ENCODE peak calls at places on chromosomes 2 and 18, in six cellular contexts. H is HepG2; L is WERI-Rb-1; N is CD4-positive, alpha-beta T cell; T is HFF-Myc; O is endothelial cell. R is an unnamed sample.

GRCh38 chr2:67503066-67503795 is 106.1 kb downstream of the ETAA1 start:
- DNase-seq in H (no peak), L (no peak), N (no peak), T (peak), O (no peak), R (peak)

GRCh38 chr18:5294113-5294617 is 1.4 kb downstream of the ZBTB14 start:
- DNase-seq in H (no peak), L (peak), N (peak), T (no peak), O (peak), R (no peak)

GRCh38 chr18:48815581-48816324 is 135.0 kb downstream of the SMAD7 start:
- DNase-seq in H (no peak), L (peak), N (no peak), T (no peak), O (no peak), R (peak)

GRCh38 chr2:60515751-60516226 is 37.7 kb downstream of the BCL11A start:
- DNase-seq in H (no peak), L (peak), N (no peak), T (peak), O (no peak), R (peak)

GRCh38 chr18:57843403-57843802 is 40.3 kb upstream of the ATP8B1 start:
- DNase-seq in H (no peak), L (no peak), N (no peak), T (no peak), O (no peak), R (no peak)

GRCh38 chr2:122528958-122529670 is 773.7 kb downstream of the TSN start:
- DNase-seq in H (no peak), L (no peak), N (no peak), T (no peak), O (no peak), R (no peak)

GRCh38 chr2:8984152-8984551 is 19.3 kb downstream of the MBOAT2 start:
- DNase-seq in H (no peak), L (no peak), N (no peak), T (no peak), O (no peak), R (no peak)

GRCh38 chr2:233974530-233975071 is 57.4 kb downstream of the TRPM8 start:
- DNase-seq in H (peak), L (no peak), N (no peak), T (peak), O (no peak), R (peak)

GRCh38 chr2:212595036-212595654 is 56.5 kb upstream of the ERBB4 start:
- DNase-seq in H (peak), L (no peak), N (no peak), T (no peak), O (no peak), R (peak)

GRCh38 chr2:237280235-237280634 is 133.7 kb downstream of the COL6A3 start:
- DNase-seq in H (no peak), L (no peak), N (no peak), T (peak), O (no peak), R (peak)

GRCh38 chr2:20198001-20198400 is 26.9 kb downstream of the SDC1 start:
- DNase-seq in H (no peak), L (no peak), N (no peak), T (no peak), O (no peak), R (no peak)

GRCh38 chr2:20198796-20199361 is 26.1 kb downstream of the SDC1 start:
- DNase-seq in H (no peak), L (no peak), N (no peak), T (no peak), O (no peak), R (no peak)

GRCh38 chr2:20200697-20201555 is 24.0 kb downstream of the SDC1 start:
- DNase-seq in H (no peak), L (no peak), N (no peak), T (no peak), O (no peak), R (no peak)

GRCh38 chr2:20201671-20202070 is 23.3 kb downstream of the SDC1 start:
- DNase-seq in H (no peak), L (no peak), N (no peak), T (no peak), O (no peak), R (no peak)

GRCh38 chr2:20199381-20200270 is 25.3 kb downstream of the SDC1 start:
- DNase-seq in H (no peak), L (no peak), N (no peak), T (no peak), O (no peak), R (no peak)
- TF ChIP-seq CTCF in H (no peak), L (no peak), N (no peak), T (no peak), O (no peak), R (no peak)

GRCh38 chr2:222611684-222612083 is 44.2 kb downstream of the FARSB start:
- DNase-seq in H (no peak), L (no peak), N (no peak), T (no peak), O (no peak), R (no peak)

GRCh38 chr2:222613715-222614331 is 42.1 kb downstream of the FARSB start:
- DNase-seq in H (peak), L (peak), N (no peak), T (peak), O (peak), R (peak)

GRCh38 chr2:222608081-222608480 is 47.8 kb downstream of the FARSB start:
- DNase-seq in H (no peak), L (no peak), N (no peak), T (no peak), O (no peak), R (no peak)

GRCh38 chr2:222609391-222609790 is 46.5 kb downstream of the FARSB start:
- DNase-seq in H (no peak), L (no peak), N (no peak), T (no peak), O (no peak), R (peak)

DNA sequence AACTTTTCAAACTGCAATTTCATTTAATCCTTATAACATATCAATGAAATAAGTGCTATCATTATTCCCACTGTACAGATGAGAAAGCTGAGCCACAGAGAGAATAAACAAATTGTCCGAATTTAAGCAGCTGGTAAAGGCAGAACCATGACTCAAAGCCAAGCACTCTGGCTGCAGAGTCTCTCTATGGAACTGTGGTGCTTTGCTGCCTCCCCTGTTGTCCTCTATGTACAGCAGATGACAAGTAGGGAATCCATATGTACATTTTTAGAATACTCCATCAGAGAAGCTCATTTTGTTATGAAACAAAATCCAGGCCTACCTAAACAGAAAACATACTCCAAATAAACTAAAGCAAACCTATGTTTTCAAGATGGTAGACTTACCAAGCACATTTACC is 45.1 kb downstream of the FARSB start:
- DNase-seq in H (no peak), L (no peak), N (no peak), T (peak), O (no peak), R (peak)
- TF ChIP-seq CTCF in H (peak), L (peak), N (no peak), T (no peak), O (no peak), R (no peak)

GRCh38 chr18:26771524-26771923 is 94.0 kb downstream of the AQP4 start:
- DNase-seq in H (peak), L (peak), N (no peak), T (no peak), O (peak), R (no peak)
- TF ChIP-seq CTCF in H (peak), L (peak), N (no peak), T (peak), O (peak), R (no peak)

GRCh38 chr2:35168351-35168750 is 1187.2 kb upstream of the CRIM1 start:
- DNase-seq in H (no peak), L (no peak), N (no peak), T (no peak), O (no peak), R (no peak)
- TF ChIP-seq CTCF in H (no peak), L (no peak), N (no peak), T (no peak), O (peak), R (no peak)

DNA sequence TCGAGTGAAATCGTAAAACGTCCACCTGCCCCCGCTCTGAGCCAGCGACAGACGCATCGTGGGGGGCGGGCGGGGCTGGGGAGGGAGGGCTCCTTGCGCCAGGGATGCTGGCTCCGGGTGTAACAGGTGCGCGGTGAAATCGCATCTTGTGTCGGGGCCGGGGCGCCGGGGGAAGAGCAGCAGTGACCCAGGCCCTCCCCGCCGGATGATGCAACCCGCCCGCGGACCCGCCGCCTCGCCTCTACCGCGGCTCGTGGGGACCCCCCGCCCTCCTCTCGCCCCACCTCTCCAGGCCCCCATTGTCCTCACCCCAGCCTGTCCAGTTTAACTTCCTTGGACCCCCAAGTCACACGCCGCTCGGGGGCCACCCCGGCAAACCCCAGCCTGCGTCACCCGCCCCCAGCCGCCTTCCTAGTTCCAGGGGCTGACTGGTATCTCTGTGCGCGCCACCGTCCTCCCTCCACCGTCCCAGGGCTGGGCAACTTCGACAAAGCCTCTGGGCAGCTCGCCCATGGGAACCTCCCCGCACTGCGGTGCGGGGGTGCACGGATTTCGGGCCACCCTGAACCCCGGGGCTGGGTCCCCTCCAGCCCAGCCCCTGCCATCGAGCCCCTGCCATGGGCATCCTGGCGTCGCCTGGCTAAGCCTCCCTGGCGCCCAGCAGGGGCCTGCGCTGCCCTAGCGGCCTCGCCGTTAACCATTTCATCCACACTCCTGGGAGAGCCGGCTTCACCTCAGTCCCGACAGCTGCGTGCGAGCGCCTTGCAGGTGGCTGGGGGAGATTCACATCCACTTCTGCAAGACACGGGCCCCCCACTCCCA is 799 bp upstream of the KIF1A start:
- DNase-seq in H (no peak), L (peak), N (no peak), T (no peak), O (peak), R (no peak)
- TF ChIP-seq CTCF in H (no peak), L (no peak), N (no peak), T (no peak), O (no peak), R (no peak)

GRCh38 chr2:120885311-120885710 is 149.6 kb downstream of the GLI2 start:
- DNase-seq in H (no peak), L (no peak), N (no peak), T (no peak), O (no peak), R (no peak)
- TF ChIP-seq CTCF in H (no peak), L (peak), N (no peak), T (no peak), O (no peak), R (no peak)

GRCh38 chr18:77061946-77062517 is 70.6 kb downstream of the MBP start:
- DNase-seq in H (no peak), L (peak), N (no peak), T (no peak), O (no peak), R (no peak)
- TF ChIP-seq CTCF in H (peak), L (peak), N (no peak), T (peak), O (no peak), R (peak)

GRCh38 chr2:10253596-10254372 is 48.9 kb upstream of the HPCAL1 start:
- DNase-seq in H (no peak), L (no peak), N (no peak), T (no peak), O (no peak), R (no peak)
- TF ChIP-seq CTCF in H (no peak), L (no peak), N (no peak), T (no peak), O (no peak), R (no peak)

GRCh38 chr18:64332851-64333250 is 184.0 kb upstream of the LINC00305 start:
- DNase-seq in H (no peak), L (no peak), N (no peak), T (no peak), O (no peak), R (no peak)

GRCh38 chr18:64331419-64331818 is 182.5 kb upstream of the LINC00305 start:
- DNase-seq in H (no peak), L (no peak), N (no peak), T (no peak), O (no peak), R (no peak)

GRCh38 chr18:64333584-64333983 is 184.7 kb upstream of the LINC00305 start:
- DNase-seq in H (no peak), L (no peak), N (no peak), T (no peak), O (no peak), R (no peak)

GRCh38 chr18:64330976-64331375 is 182.1 kb upstream of the LINC00305 start:
- DNase-seq in H (no peak), L (no peak), N (no peak), T (no peak), O (no peak), R (no peak)

GRCh38 chr18:64330161-64330560 is 181.3 kb upstream of the LINC00305 start:
- DNase-seq in H (no peak), L (peak), N (no peak), T (no peak), O (peak), R (no peak)
- TF ChIP-seq CTCF in H (no peak), L (peak), N (no peak), T (no peak), O (no peak), R (no peak)

R was measured in HFFc6.